ENCODE peak calls at places on chromosomes 13 and 19, in six cellular contexts. G is SW480, X is lower leg skin, U is T47D, Q is K562, O is NCI-H510A treated with DMSO at 0.1 percent for 48 hours. D is an unnamed sample.

GRCh38 chr19:14127929-14128509 is 8.4 kb downstream of the ASF1B start:
- DNase-seq in Q (no peak), U (no peak), G (no peak), X (no peak), O (no peak), D (no peak)

GRCh38 chr19:7522923-7523667 is 671 bp downstream of the MCOLN1 start:
- DNase-seq in O (no peak), U (no peak), Q (no peak), G (no peak), X (peak), D (no peak)

GRCh38 chr19:36013280-36014028 is 559 bp downstream of the ALKBH6 start:
- DNase-seq in G (no peak), Q (peak), U (no peak), O (no peak), X (no peak), D (no peak)

GRCh38 chr13:33087091-33087490 is 70.9 kb downstream of the KL start:
- DNase-seq in U (no peak), O (no peak), G (peak), X (no peak), Q (no peak), D (no peak)

GRCh38 chr19:45160870-45161714 is at the start of gene NKPD1:
- DNase-seq in G (no peak), U (peak), O (peak), X (peak), Q (no peak), D (no peak)

GRCh38 chr19:3366104-3366760 is at the start of gene NFIC:
- DNase-seq in G (peak), O (peak), X (peak), Q (peak), U (no peak), D (peak)

GRCh38 chr13:27493981-27494380 is 43.6 kb upstream of the MTIF3 start:
- DNase-seq in G (no peak), U (no peak), Q (no peak), O (no peak), X (no peak), D (no peak)

GRCh38 chr13:49481788-49482187 is 14.0 kb upstream of the PHF11 start:
- DNase-seq in O (no peak), G (no peak), X (no peak), Q (no peak), U (no peak), D (no peak)

GRCh38 chr13:33611016-33611805 is 206.7 kb upstream of the RFC3 start:
- DNase-seq in U (no peak), O (no peak), G (no peak), X (no peak), Q (no peak), D (peak)

GRCh38 chr13:23845309-23845708 is 43.9 kb downstream of the MIPEP start:
- DNase-seq in G (no peak), X (no peak), O (no peak), U (no peak), Q (no peak), D (no peak)

GRCh38 chr13:42754801-42755513 is 26.4 kb upstream of the FAM216B start:
- DNase-seq in U (no peak), Q (no peak), O (no peak), X (no peak), G (no peak), D (no peak)

GRCh38 chr19:58385313-58386165 is 1.5 kb upstream of the RPS5 start:
- DNase-seq in O (no peak), G (no peak), Q (no peak), X (peak), U (no peak), D (no peak)

GRCh38 chr13:44653261-44653660 is 77.1 kb upstream of the TSC22D1 start:
- DNase-seq in O (no peak), G (no peak), U (no peak), X (no peak), Q (no peak), D (no peak)

GRCh38 chr19:30437869-30438268 is 65.7 kb downstream of the ZNF536 start:
- DNase-seq in G (no peak), Q (no peak), U (no peak), O (no peak), X (peak), D (no peak)

GRCh38 chr13:28537149-28537548 is 42.2 kb upstream of the FLT1 start:
- DNase-seq in O (no peak), X (no peak), Q (no peak), G (peak), U (no peak), D (no peak)

GRCh38 chr19:3517638-3518037 is 11.5 kb downstream of the FZR1 start:
- DNase-seq in G (no peak), X (no peak), O (no peak), Q (no peak), U (no peak), D (no peak)

GRCh38 chr13:78595819-78596700 is 7.3 kb downstream of the POU4F1 start:
- DNase-seq in U (no peak), G (no peak), O (no peak), Q (no peak), X (no peak), D (no peak)

GRCh38 chr19:41018736-41019290 is 27.7 kb downstream of the CYP2B6 start:
- DNase-seq in X (no peak), O (no peak), U (no peak), Q (no peak), G (no peak), D (no peak)

GRCh38 chr19:57800696-57801095 is 14.0 kb downstream of the ZNF552 start:
- DNase-seq in G (no peak), X (no peak), Q (no peak), O (no peak), U (no peak), D (no peak)

GRCh38 chr13:74889321-74889720 is 592.6 kb downstream of the TBC1D4 start:
- DNase-seq in G (no peak), X (no peak), Q (no peak), O (no peak), U (no peak), D (no peak)

GRCh38 chr19:43078311-43078710 is 4.2 kb downstream of the PSG2 start:
- DNase-seq in X (no peak), Q (no peak), U (no peak), O (no peak), G (no peak), D (no peak)

GRCh38 chr19:50224986-50225747 is 21.7 kb downstream of the MYH14 start:
- DNase-seq in Q (no peak), G (no peak), U (no peak), X (no peak), O (no peak), D (no peak)

GRCh38 chr13:70385852-70386251 is 277.6 kb upstream of the KLHL1 start:
- DNase-seq in Q (no peak), O (no peak), X (no peak), U (no peak), G (no peak), D (no peak)

GRCh38 chr13:37878921-37879320 is 9.3 kb upstream of the TRPC4 start:
- DNase-seq in G (no peak), O (no peak), X (no peak), Q (no peak), U (no peak), D (no peak)

GRCh38 chr19:9128171-9128570 is 1.4 kb upstream of the OR7G3 start:
- DNase-seq in Q (no peak), U (no peak), G (no peak), O (no peak), X (no peak), D (no peak)

GRCh38 chr13:30367296-30367695 is 55.0 kb upstream of the UBE2L5 start:
- DNase-seq in X (peak), O (no peak), G (no peak), Q (no peak), U (no peak), D (no peak)

GRCh38 chr13:48775804-48776203 is 122.1 kb downstream of the CYSLTR2 start:
- DNase-seq in Q (no peak), U (no peak), O (no peak), G (peak), X (no peak), D (peak)

GRCh38 chr13:31625115-31625514 is 114.2 kb upstream of the RXFP2 start:
- DNase-seq in U (no peak), O (no peak), Q (no peak), G (no peak), X (no peak), D (no peak)